ENCODE peak calls at places on chromosomes 1 and 21, in seven cellular contexts. B, Z, G, M, Q, I and S are unnamed samples.

GRCh38 chr1:23727362-23727811 is 15.9 kb upstream of the ELOA start:
- DNase-seq in B (no peak), Z (peak), G (peak), M (no peak), Q (peak), I (peak), S (no peak)

GRCh38 chr1:213549982-213550381 is 437.8 kb upstream of the PROX1 start:
- DNase-seq in B (no peak), Z (no peak), G (no peak), M (no peak), Q (no peak), I (no peak), S (no peak)

GRCh38 chr1:34165422-34165921 is 442 bp upstream of the CSMD2 start:
- DNase-seq in B (no peak), Z (no peak), G (no peak), M (no peak), Q (no peak), I (no peak), S (peak)

GRCh38 chr1:5850503-5850902 is 141.7 kb downstream of the NPHP4 start:
- DNase-seq in B (no peak), Z (no peak), G (no peak), M (no peak), Q (no peak), I (no peak), S (no peak)

GRCh38 chr1:183368213-183369108 is 49.7 kb downstream of the NMNAT2 start:
- DNase-seq in B (no peak), Z (no peak), G (no peak), M (no peak), Q (no peak), I (no peak), S (no peak)

GRCh38 chr1:172960019-172960418 is 90.7 kb downstream of the TNFSF18 start:
- DNase-seq in B (no peak), Z (no peak), G (no peak), M (no peak), Q (no peak), I (no peak), S (no peak)

GRCh38 chr1:116508984-116509980 is 61.5 kb downstream of the CD58 start:
- DNase-seq in B (peak), Z (peak), G (peak), M (peak), Q (peak), I (no peak), S (peak)

GRCh38 chr1:11453742-11454442 is 25.1 kb upstream of the DISP3 start:
- DNase-seq in B (no peak), Z (no peak), G (no peak), M (no peak), Q (no peak), I (no peak), S (no peak)

GRCh38 chr1:33099290-33100118 is 18.6 kb downstream of the AZIN2 start:
- DNase-seq in B (peak), Z (peak), G (peak), M (peak), Q (peak), I (no peak), S (peak)

GRCh38 chr1:159055181-159055621 is 21.4 kb downstream of the AIM2 start:
- DNase-seq in B (no peak), Z (no peak), G (no peak), M (no peak), Q (no peak), I (no peak), S (peak)

GRCh38 chr1:231866392-231867331 is 240.1 kb downstream of the DISC1 start:
- DNase-seq in B (peak), Z (peak), G (peak), M (peak), Q (peak), I (peak), S (peak)

GRCh38 chr1:163410073-163410522 is 88.3 kb downstream of the NUF2 start:
- DNase-seq in B (peak), Z (no peak), G (peak), M (peak), Q (peak), I (no peak), S (peak)

GRCh38 chr1:183807549-183808168 is 2.7 kb downstream of the RGL1 start:
- DNase-seq in B (no peak), Z (no peak), G (no peak), M (no peak), Q (no peak), I (peak), S (peak)

GRCh38 chr1:177650947-177651346 is 318.9 kb downstream of the SEC16B start:
- DNase-seq in B (peak), Z (no peak), G (no peak), M (no peak), Q (no peak), I (peak), S (no peak)

GRCh38 chr1:42162181-42162580 is 2.4 kb downstream of the GUCA2A start:
- DNase-seq in B (no peak), Z (no peak), G (no peak), M (peak), Q (no peak), I (no peak), S (no peak)

GRCh38 chr1:216221260-216221700 is 202.0 kb downstream of the USH2A start:
- DNase-seq in B (peak), Z (peak), G (peak), M (peak), Q (peak), I (no peak), S (peak)

GRCh38 chr1:200929530-200930278 is 35.0 kb downstream of the INAVA start:
- DNase-seq in B (no peak), Z (no peak), G (no peak), M (no peak), Q (no peak), I (no peak), S (no peak)

GRCh38 chr1:16111771-16112557 is 38.5 kb upstream of the FAM131C start:
- DNase-seq in B (no peak), Z (no peak), G (peak), M (no peak), Q (no peak), I (no peak), S (no peak)

GRCh38 chr1:65176071-65176470 is 28.1 kb downstream of the AK4 start:
- DNase-seq in B (no peak), Z (no peak), G (no peak), M (no peak), Q (no peak), I (no peak), S (no peak)

GRCh38 chr21:43866233-43866632 is 1.2 kb downstream of the AGPAT3 start:
- DNase-seq in B (no peak), Z (peak), G (peak), M (no peak), Q (peak), I (peak), S (peak)

GRCh38 chr1:107405241-107405640 is 264.4 kb downstream of the NTNG1 start:
- DNase-seq in B (peak), Z (peak), G (no peak), M (peak), Q (no peak), I (no peak), S (peak)